ENCODE peak calls at places on chromosomes 2 and 18, in six cellular contexts. One of them, this sample, is unnamed.

GRCh38 chr2:235390108-235390815 is 103.6 kb upstream of the AGAP1 start:
- DNase-seq in GM23248: no peak
- DNase-seq in mammary epithelial cell: no peak
- DNase-seq in OCI-LY7: peak
- DNase-seq in SK-N-SH: no peak
- DNase-seq in PC-9: no peak
- DNase-seq in this sample: peak

GRCh38 chr2:66494708-66495107 is 59.8 kb downstream of the MEIS1 start:
- DNase-seq in GM23248: peak
- DNase-seq in mammary epithelial cell: peak
- DNase-seq in OCI-LY7: no peak
- DNase-seq in SK-N-SH: no peak
- DNase-seq in PC-9: peak
- DNase-seq in this sample: peak

GRCh38 chr2:120748310-120748709 is 12.6 kb downstream of the GLI2 start:
- DNase-seq in GM23248: no peak
- DNase-seq in mammary epithelial cell: no peak
- DNase-seq in OCI-LY7: no peak
- DNase-seq in SK-N-SH: no peak
- DNase-seq in PC-9: no peak
- DNase-seq in this sample: no peak

GRCh38 chr18:23257686-23258565 is 122.6 kb downstream of the CABLES1 start:
- DNase-seq in GM23248: peak
- DNase-seq in mammary epithelial cell: peak
- DNase-seq in OCI-LY7: no peak
- DNase-seq in SK-N-SH: no peak
- DNase-seq in PC-9: no peak
- DNase-seq in this sample: no peak

GRCh38 chr2:118973542-118973951 is 31.6 kb downstream of the MARCO start:
- DNase-seq in GM23248: peak
- DNase-seq in mammary epithelial cell: no peak
- DNase-seq in OCI-LY7: no peak
- DNase-seq in SK-N-SH: no peak
- DNase-seq in PC-9: peak
- DNase-seq in this sample: no peak

GRCh38 chr2:144975881-144976280 is 456.0 kb upstream of the ZEB2 start:
- DNase-seq in GM23248: no peak
- DNase-seq in mammary epithelial cell: no peak
- DNase-seq in OCI-LY7: no peak
- DNase-seq in SK-N-SH: no peak
- DNase-seq in PC-9: no peak
- DNase-seq in this sample: no peak

GRCh38 chr2:196420143-196420542 is 219.4 kb upstream of the CCDC150 start:
- DNase-seq in GM23248: no peak
- DNase-seq in mammary epithelial cell: no peak
- DNase-seq in OCI-LY7: no peak
- DNase-seq in SK-N-SH: no peak
- DNase-seq in PC-9: no peak
- DNase-seq in this sample: no peak

GRCh38 chr2:145623136-145623535 is 1103.2 kb upstream of the ZEB2 start:
- DNase-seq in GM23248: peak
- DNase-seq in mammary epithelial cell: peak
- DNase-seq in OCI-LY7: no peak
- DNase-seq in SK-N-SH: no peak
- DNase-seq in PC-9: peak
- DNase-seq in this sample: no peak

GRCh38 chr2:479031-479430 is 191.1 kb upstream of the ALKAL2 start:
- DNase-seq in GM23248: no peak
- DNase-seq in mammary epithelial cell: no peak
- DNase-seq in OCI-LY7: no peak
- DNase-seq in SK-N-SH: no peak
- DNase-seq in PC-9: peak
- DNase-seq in this sample: no peak

GRCh38 chr2:219060821-219061791 is at the start of gene IHH:
- DNase-seq in GM23248: peak
- DNase-seq in mammary epithelial cell: no peak
- DNase-seq in OCI-LY7: no peak
- DNase-seq in SK-N-SH: peak
- DNase-seq in PC-9: no peak
- DNase-seq in this sample: no peak

GRCh38 chr2:100397976-100398375 is 19.5 kb downstream of the CHST10 start:
- DNase-seq in GM23248: no peak
- DNase-seq in mammary epithelial cell: no peak
- DNase-seq in OCI-LY7: no peak
- DNase-seq in SK-N-SH: peak
- DNase-seq in PC-9: no peak
- DNase-seq in this sample: no peak

GRCh38 chr2:19675856-19676460 is 225.8 kb downstream of the TTC32 start:
- DNase-seq in GM23248: peak
- DNase-seq in mammary epithelial cell: peak
- DNase-seq in OCI-LY7: no peak
- DNase-seq in SK-N-SH: no peak
- DNase-seq in PC-9: peak
- DNase-seq in this sample: no peak

GRCh38 chr2:48175254-48175653 is 269.0 kb upstream of the FBXO11 start:
- DNase-seq in GM23248: peak
- DNase-seq in mammary epithelial cell: no peak
- DNase-seq in OCI-LY7: no peak
- DNase-seq in SK-N-SH: no peak
- DNase-seq in PC-9: no peak
- DNase-seq in this sample: no peak

GRCh38 chr2:171319164-171319810 is 114.5 kb downstream of the METTL8 start:
- DNase-seq in GM23248: peak
- DNase-seq in mammary epithelial cell: peak
- DNase-seq in OCI-LY7: peak
- DNase-seq in SK-N-SH: no peak
- DNase-seq in PC-9: no peak
- DNase-seq in this sample: no peak

GRCh38 chr18:49811151-49811938 is 2.0 kb downstream of the ACAA2 start:
- DNase-seq in GM23248: peak
- DNase-seq in mammary epithelial cell: no peak
- DNase-seq in OCI-LY7: no peak
- DNase-seq in SK-N-SH: peak
- DNase-seq in PC-9: no peak
- DNase-seq in this sample: no peak

GRCh38 chr2:217934321-217935131 is 68.3 kb downstream of the TNS1 start:
- DNase-seq in GM23248: peak
- DNase-seq in mammary epithelial cell: peak
- DNase-seq in OCI-LY7: no peak
- DNase-seq in SK-N-SH: no peak
- DNase-seq in PC-9: no peak
- DNase-seq in this sample: peak

GRCh38 chr2:218387369-218388194 is 5.5 kb downstream of the SLC11A1 start:
- DNase-seq in GM23248: peak
- DNase-seq in mammary epithelial cell: no peak
- DNase-seq in OCI-LY7: no peak
- DNase-seq in SK-N-SH: peak
- DNase-seq in PC-9: peak
- DNase-seq in this sample: no peak

GRCh38 chr2:216215991-216216390 is 106.8 kb downstream of the XRCC5 start:
- DNase-seq in GM23248: peak
- DNase-seq in mammary epithelial cell: no peak
- DNase-seq in OCI-LY7: peak
- DNase-seq in SK-N-SH: no peak
- DNase-seq in PC-9: no peak
- DNase-seq in this sample: peak

GRCh38 chr2:15840173-15840572 is 100.2 kb upstream of the MYCN start:
- DNase-seq in GM23248: no peak
- DNase-seq in mammary epithelial cell: peak
- DNase-seq in OCI-LY7: no peak
- DNase-seq in SK-N-SH: no peak
- DNase-seq in PC-9: peak
- DNase-seq in this sample: no peak

GRCh38 chr2:102768253-102768652 is 6.4 kb downstream of the TMEM182 start:
- DNase-seq in GM23248: no peak
- DNase-seq in mammary epithelial cell: no peak
- DNase-seq in OCI-LY7: no peak
- DNase-seq in SK-N-SH: no peak
- DNase-seq in PC-9: no peak
- DNase-seq in this sample: no peak
- H2AFZ ChIP-seq in GM23248: no peak
- H2AFZ ChIP-seq in mammary epithelial cell: no peak
- H2AFZ ChIP-seq in OCI-LY7: no peak
- H2AFZ ChIP-seq in SK-N-SH: no peak
- H2AFZ ChIP-seq in PC-9: no peak
- H2AFZ ChIP-seq in this sample: no peak

GRCh38 chr18:48635806-48636205 is 97.0 kb downstream of the CTIF start:
- DNase-seq in GM23248: no peak
- DNase-seq in mammary epithelial cell: no peak
- DNase-seq in OCI-LY7: no peak
- DNase-seq in SK-N-SH: no peak
- DNase-seq in PC-9: no peak
- DNase-seq in this sample: no peak
- H3K27ac ChIP-seq in GM23248: no peak
- H3K27ac ChIP-seq in mammary epithelial cell: no peak
- H3K27ac ChIP-seq in OCI-LY7: no peak
- H3K27ac ChIP-seq in SK-N-SH: no peak
- H3K27ac ChIP-seq in PC-9: no peak
- H3K27ac ChIP-seq in this sample: no peak

GRCh38 chr2:55025082-55025481 is 25.2 kb downstream of the RTN4 start:
- DNase-seq in GM23248: no peak
- DNase-seq in mammary epithelial cell: no peak
- DNase-seq in OCI-LY7: peak
- DNase-seq in SK-N-SH: no peak
- DNase-seq in PC-9: no peak
- DNase-seq in this sample: no peak
- H3K4me3 ChIP-seq in GM23248: peak
- H3K4me3 ChIP-seq in mammary epithelial cell: no peak
- H3K4me3 ChIP-seq in OCI-LY7: peak
- H3K4me3 ChIP-seq in SK-N-SH: no peak
- H3K4me3 ChIP-seq in PC-9: no peak
- H3K4me3 ChIP-seq in this sample: no peak

DNA sequence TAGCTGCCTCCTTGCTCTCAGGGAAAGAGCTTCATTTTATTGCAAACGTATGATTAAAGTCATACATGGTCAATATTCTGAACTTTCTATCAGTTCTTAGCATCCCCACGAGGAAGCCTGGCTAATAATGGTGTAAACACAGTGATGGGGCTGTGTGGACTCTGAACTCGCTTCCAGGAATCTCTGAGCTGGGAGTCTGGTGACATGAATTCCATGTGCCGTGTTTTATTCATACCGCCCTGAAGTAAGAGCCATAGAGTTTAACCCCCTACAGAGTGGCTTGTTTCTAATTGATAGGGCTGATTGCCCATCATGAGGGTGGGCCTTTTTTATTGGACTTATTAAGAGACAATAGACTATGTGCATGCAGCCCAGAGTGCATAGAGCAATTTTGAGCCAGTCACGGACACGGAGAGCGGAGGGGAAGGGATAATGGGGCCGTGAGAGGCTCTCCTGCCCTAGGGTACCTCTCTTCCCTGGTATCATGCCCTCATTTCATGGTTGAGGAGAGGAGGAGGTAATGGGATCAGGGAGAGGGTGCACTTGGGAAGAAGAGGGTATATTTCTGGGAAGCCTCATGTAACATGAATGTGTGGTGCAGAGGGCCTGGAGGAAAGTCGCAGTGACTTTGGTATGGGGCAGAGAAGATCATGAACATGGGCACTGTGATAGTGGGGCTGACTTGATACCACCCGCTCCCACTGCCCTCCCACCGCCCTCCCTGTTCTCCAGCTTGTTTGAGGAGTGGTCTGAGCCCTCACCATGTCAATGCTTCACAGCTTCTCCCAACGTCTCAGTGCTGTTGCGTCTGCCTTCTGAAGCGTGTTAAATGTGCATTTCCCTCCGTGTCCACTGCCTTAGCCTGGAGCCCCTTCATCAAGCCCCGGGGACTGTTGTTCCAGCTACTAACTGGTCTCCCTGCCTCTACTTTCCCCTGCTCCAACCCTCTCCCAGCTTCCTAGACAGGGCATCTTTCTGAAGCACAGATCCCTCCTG is 73.2 kb downstream of the IL1R2 start:
- DNase-seq in GM23248: peak
- DNase-seq in mammary epithelial cell: no peak
- DNase-seq in OCI-LY7: no peak
- DNase-seq in SK-N-SH: peak
- DNase-seq in PC-9: no peak
- DNase-seq in this sample: no peak
- H2AFZ ChIP-seq in GM23248: peak
- H2AFZ ChIP-seq in mammary epithelial cell: peak
- H2AFZ ChIP-seq in OCI-LY7: no peak
- H2AFZ ChIP-seq in SK-N-SH: peak
- H2AFZ ChIP-seq in PC-9: no peak
- H2AFZ ChIP-seq in this sample: peak

DNA sequence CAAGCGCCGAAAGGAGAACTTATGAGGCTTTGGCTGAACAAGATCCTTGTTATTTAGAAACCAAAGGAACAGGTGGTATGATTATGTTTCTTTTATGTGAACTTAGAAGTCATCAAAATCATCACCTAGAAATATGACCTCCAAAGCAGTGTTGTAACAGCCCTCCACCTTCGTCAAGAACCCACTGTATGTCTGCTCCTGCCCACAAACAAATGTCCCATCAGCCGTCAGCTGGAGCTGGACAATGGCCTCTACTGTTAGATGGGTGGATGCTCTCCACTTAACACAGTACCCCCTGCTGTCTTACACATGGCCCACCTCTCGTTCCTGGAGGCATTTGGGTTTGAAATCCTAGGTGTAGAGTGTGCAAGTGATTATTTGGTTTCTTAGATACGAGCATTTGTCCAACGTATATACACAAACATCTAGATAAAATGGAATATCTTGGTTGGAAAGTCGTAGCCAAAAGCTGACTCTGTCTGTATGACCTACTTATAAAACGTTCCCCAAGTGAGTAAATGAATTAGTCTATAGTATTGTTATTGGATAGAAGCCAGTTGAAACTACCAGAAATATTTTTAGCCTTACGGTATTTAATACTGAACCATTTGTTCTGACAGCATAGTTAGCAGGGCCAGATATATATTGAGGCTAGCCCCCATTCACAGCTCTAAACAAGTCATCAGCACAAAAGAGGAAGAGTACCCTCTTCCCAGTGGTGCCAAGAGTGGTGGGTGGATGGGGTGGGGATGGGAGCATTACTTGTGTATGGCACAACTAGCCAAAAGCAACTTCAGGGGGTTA is 113.1 kb downstream of the CRIM1 start:
- DNase-seq in GM23248: peak
- DNase-seq in mammary epithelial cell: peak
- DNase-seq in OCI-LY7: no peak
- DNase-seq in SK-N-SH: no peak
- DNase-seq in PC-9: no peak
- DNase-seq in this sample: no peak
- H3K27ac ChIP-seq in GM23248: peak
- H3K27ac ChIP-seq in mammary epithelial cell: peak
- H3K27ac ChIP-seq in OCI-LY7: no peak
- H3K27ac ChIP-seq in SK-N-SH: no peak
- H3K27ac ChIP-seq in PC-9: no peak
- H3K27ac ChIP-seq in this sample: no peak

GRCh38 chr2:241551599-241551997 is 6.9 kb upstream of the BOK start:
- DNase-seq in GM23248: no peak
- DNase-seq in mammary epithelial cell: no peak
- DNase-seq in OCI-LY7: no peak
- DNase-seq in SK-N-SH: no peak
- DNase-seq in PC-9: no peak
- DNase-seq in this sample: no peak
- H3K4me3 ChIP-seq in GM23248: no peak
- H3K4me3 ChIP-seq in mammary epithelial cell: no peak
- H3K4me3 ChIP-seq in OCI-LY7: no peak
- H3K4me3 ChIP-seq in SK-N-SH: no peak
- H3K4me3 ChIP-seq in PC-9: no peak
- H3K4me3 ChIP-seq in this sample: no peak

GRCh38 chr18:9619545-9619944 is 5.2 kb upstream of the PPP4R1 start:
- DNase-seq in GM23248: peak
- DNase-seq in mammary epithelial cell: peak
- DNase-seq in OCI-LY7: no peak
- DNase-seq in SK-N-SH: no peak
- DNase-seq in PC-9: peak
- DNase-seq in this sample: no peak
- H2AFZ ChIP-seq in GM23248: peak
- H2AFZ ChIP-seq in mammary epithelial cell: no peak
- H2AFZ ChIP-seq in OCI-LY7: no peak
- H2AFZ ChIP-seq in SK-N-SH: peak
- H2AFZ ChIP-seq in PC-9: no peak
- H2AFZ ChIP-seq in this sample: no peak

GRCh38 chr2:43168016-43168369 is 58.4 kb downstream of the ZFP36L2 start:
- DNase-seq in GM23248: no peak
- DNase-seq in mammary epithelial cell: no peak
- DNase-seq in OCI-LY7: no peak
- DNase-seq in SK-N-SH: no peak
- DNase-seq in PC-9: no peak
- DNase-seq in this sample: no peak
- H3K27ac ChIP-seq in GM23248: no peak
- H3K27ac ChIP-seq in mammary epithelial cell: no peak
- H3K27ac ChIP-seq in OCI-LY7: no peak
- H3K27ac ChIP-seq in SK-N-SH: no peak
- H3K27ac ChIP-seq in PC-9: peak
- H3K27ac ChIP-seq in this sample: no peak

This sample was measured in keratinocyte.